ENCODE peak calls at places on chromosome 4, in five cellular contexts. One of them, this sample, is unnamed.
A peak's percentile ranks its signal among the peaks of the same experiment; 100 is the strongest.

GRCh38 chr4:38002451-38003071 is 42.4 kb downstream of the PTTG2 start:
- DNase-seq in NCI-H524: no peak
- DNase-seq in CD4-positive, alpha-beta T cell: no peak
- DNase-seq in left colon: no peak
- DNase-seq in IMR-90: peak; percentile 47
- DNase-seq in this sample: no peak

GRCh38 chr4:179625391-179625790 is 2183.2 kb upstream of the AGA start:
- DNase-seq in NCI-H524: no peak
- DNase-seq in CD4-positive, alpha-beta T cell: no peak
- DNase-seq in left colon: no peak
- DNase-seq in IMR-90: peak; percentile 91
- DNase-seq in this sample: no peak

GRCh38 chr4:21885770-21886169 is 62.8 kb downstream of the KCNIP4 start:
- DNase-seq in NCI-H524: peak; percentile 64
- DNase-seq in CD4-positive, alpha-beta T cell: no peak
- DNase-seq in left colon: no peak
- DNase-seq in IMR-90: no peak
- DNase-seq in this sample: no peak

GRCh38 chr4:25926473-25926872 is 12.5 kb downstream of the SMIM20 start:
- DNase-seq in NCI-H524: peak; percentile 33
- DNase-seq in CD4-positive, alpha-beta T cell: no peak
- DNase-seq in left colon: no peak
- DNase-seq in IMR-90: no peak
- DNase-seq in this sample: peak; percentile 17

GRCh38 chr4:169307581-169307980 is 36.8 kb upstream of the SH3RF1 start:
- DNase-seq in NCI-H524: no peak
- DNase-seq in CD4-positive, alpha-beta T cell: no peak
- DNase-seq in left colon: no peak
- DNase-seq in IMR-90: no peak
- DNase-seq in this sample: no peak

GRCh38 chr4:179836179-179837075 is 2394.2 kb upstream of the AGA start:
- DNase-seq in NCI-H524: no peak
- DNase-seq in CD4-positive, alpha-beta T cell: no peak
- DNase-seq in left colon: no peak
- DNase-seq in IMR-90: peak; percentile 54
- DNase-seq in this sample: no peak

GRCh38 chr4:74541611-74542177 is 96.8 kb downstream of the AREG start:
- DNase-seq in NCI-H524: no peak
- DNase-seq in CD4-positive, alpha-beta T cell: no peak
- DNase-seq in left colon: no peak
- DNase-seq in IMR-90: no peak
- DNase-seq in this sample: no peak

GRCh38 chr4:159673221-159673620 is 570.3 kb downstream of the RAPGEF2 start:
- DNase-seq in NCI-H524: no peak
- DNase-seq in CD4-positive, alpha-beta T cell: no peak
- DNase-seq in left colon: no peak
- DNase-seq in IMR-90: no peak
- DNase-seq in this sample: no peak

GRCh38 chr4:825969-826330 is at the start of gene CPLX1:
- DNase-seq in NCI-H524: peak; percentile 60
- DNase-seq in CD4-positive, alpha-beta T cell: peak; percentile 11
- DNase-seq in left colon: peak; percentile 20
- DNase-seq in IMR-90: no peak
- DNase-seq in this sample: no peak

GRCh38 chr4:8269535-8270417 is at the start of gene HTRA3:
- DNase-seq in NCI-H524: peak; percentile 53
- DNase-seq in CD4-positive, alpha-beta T cell: no peak
- DNase-seq in left colon: no peak
- DNase-seq in IMR-90: peak; percentile 31
- DNase-seq in this sample: no peak

GRCh38 chr4:24824720-24825119 is 29.3 kb downstream of the SOD3 start:
- DNase-seq in NCI-H524: no peak
- DNase-seq in CD4-positive, alpha-beta T cell: no peak
- DNase-seq in left colon: no peak
- DNase-seq in IMR-90: no peak
- DNase-seq in this sample: no peak

GRCh38 chr4:145299380-145300076 is 119.1 kb upstream of the OTUD4 start:
- DNase-seq in NCI-H524: no peak
- DNase-seq in CD4-positive, alpha-beta T cell: peak; percentile 8
- DNase-seq in left colon: no peak
- DNase-seq in IMR-90: peak; percentile 75
- DNase-seq in this sample: peak; percentile 1